ENCODE peak calls at places on chromosomes 16 and 17, in eight cellular contexts. E is C1 segment of cervical spinal cord; R is central memory CD4-positive, alpha-beta T cell; I is GOT3; O is stimulated activated naive CD4-positive, alpha-beta T cell treated with Interleukin-2 at 50 U/mL for 16 hours; S is activated effector memory CD4-positive, alpha-beta T cell treated with Interleukin-2 at 50 U/mL for 16 hours; W is NCI-H524 treated with DMSO at 0.1 percent for 48 hours; C is effector memory CD4-positive, alpha-beta T cell. U is an unnamed sample.

GRCh38 chr17:61837175-61838051 is 25.9 kb downstream of the BRIP1 start:
- DNase-seq in E (no peak), R (peak), I (no peak), O (peak), S (no peak), W (no peak), C (peak), U (peak)

GRCh38 chr17:42754782-42755181 is 6.2 kb upstream of the RAMP2 start:
- DNase-seq in E (no peak), R (no peak), I (no peak), O (no peak), S (no peak), W (no peak), C (no peak), U (no peak)

GRCh38 chr16:2180962-2181923 is 15.2 kb downstream of the CASKIN1 start:
- DNase-seq in E (no peak), R (no peak), I (no peak), O (no peak), S (no peak), W (no peak), C (no peak), U (no peak)

GRCh38 chr16:81366316-81366932 is 51.7 kb downstream of the GAN start:
- DNase-seq in E (no peak), R (peak), I (no peak), O (no peak), S (no peak), W (peak), C (no peak), U (peak)

GRCh38 chr17:41738077-41738800 is 3.8 kb upstream of the HAP1 start:
- DNase-seq in E (peak), R (peak), I (peak), O (peak), S (peak), W (no peak), C (peak), U (peak)

GRCh38 chr17:40306395-40306794 is 2.6 kb upstream of the RARA start:
- DNase-seq in E (no peak), R (no peak), I (no peak), O (no peak), S (no peak), W (no peak), C (no peak), U (no peak)

GRCh38 chr17:45019177-45019711 is 32.2 kb downstream of the DCAKD start:
- DNase-seq in E (peak), R (peak), I (no peak), O (peak), S (peak), W (no peak), C (peak), U (peak)

GRCh38 chr16:16139061-16139460 is 84.2 kb downstream of the ABCC6 start:
- DNase-seq in E (no peak), R (no peak), I (no peak), O (no peak), S (no peak), W (no peak), C (no peak), U (no peak)

GRCh38 chr17:2076461-2076984 is 21.6 kb downstream of the HIC1 start:
- DNase-seq in E (no peak), R (no peak), I (no peak), O (no peak), S (no peak), W (peak), C (no peak), U (no peak)

GRCh38 chr16:89873822-89874689 is 664 bp downstream of the TCF25 start:
- DNase-seq in E (peak), R (peak), I (peak), O (peak), S (peak), W (peak), C (peak), U (peak)